ENCODE peak calls at places on chromosomes 1 and 21, in six cellular contexts. One of them, this sample, is unnamed.
A peak's percentile ranks its signal among the peaks of the same experiment; 100 is the strongest.

GRCh38 chr1:116556289-116557006 is 14.4 kb downstream of the CD58 start:
- DNase-seq in K562: peak; percentile 57
- DNase-seq in PC-9: peak; percentile 71
- DNase-seq in B cell: no peak
- DNase-seq in keratinocyte: peak; percentile 81
- DNase-seq in OCI-LY7: no peak
- DNase-seq in this sample: no peak

GRCh38 chr1:61797045-61797755 is 54.9 kb downstream of the PATJ start:
- DNase-seq in OCI-LY7: no peak
- DNase-seq in keratinocyte: no peak
- DNase-seq in B cell: no peak
- DNase-seq in K562: no peak
- DNase-seq in PC-9: no peak
- DNase-seq in this sample: no peak

GRCh38 chr1:28830814-28831213 is 18.8 kb downstream of the OPRD1 start:
- DNase-seq in keratinocyte: no peak
- DNase-seq in B cell: no peak
- DNase-seq in OCI-LY7: no peak
- DNase-seq in K562: no peak
- DNase-seq in PC-9: no peak
- DNase-seq in this sample: no peak

GRCh38 chr1:234844479-234845031 is 234.6 kb upstream of the IRF2BP2 start:
- DNase-seq in keratinocyte: no peak
- DNase-seq in B cell: no peak
- DNase-seq in OCI-LY7: peak; percentile 71
- DNase-seq in K562: no peak
- DNase-seq in PC-9: no peak
- DNase-seq in this sample: no peak

GRCh38 chr1:231515748-231516147 is 12.7 kb upstream of the TSNAX start:
- DNase-seq in PC-9: no peak
- DNase-seq in K562: no peak
- DNase-seq in B cell: peak; percentile 43
- DNase-seq in keratinocyte: no peak
- DNase-seq in OCI-LY7: peak; percentile 60
- DNase-seq in this sample: no peak

GRCh38 chr1:64809309-64809708 is 64.4 kb downstream of the RAVER2 start:
- DNase-seq in keratinocyte: no peak
- DNase-seq in OCI-LY7: no peak
- DNase-seq in K562: no peak
- DNase-seq in B cell: no peak
- DNase-seq in PC-9: no peak
- DNase-seq in this sample: no peak

GRCh38 chr1:212630159-212630900 is 21.8 kb downstream of the ATF3 start:
- DNase-seq in K562: peak; percentile 85
- DNase-seq in keratinocyte: no peak
- DNase-seq in B cell: peak; percentile 77
- DNase-seq in OCI-LY7: peak; percentile 69
- DNase-seq in PC-9: peak; percentile 33
- DNase-seq in this sample: peak; percentile 84

GRCh38 chr1:198679535-198680173 is 40.8 kb downstream of the PTPRC start:
- DNase-seq in B cell: no peak
- DNase-seq in PC-9: no peak
- DNase-seq in keratinocyte: no peak
- DNase-seq in K562: no peak
- DNase-seq in OCI-LY7: no peak
- DNase-seq in this sample: no peak

GRCh38 chr1:161899091-161899490 is 124.6 kb downstream of the OLFML2B start:
- DNase-seq in B cell: no peak
- DNase-seq in PC-9: no peak
- DNase-seq in keratinocyte: no peak
- DNase-seq in K562: no peak
- DNase-seq in OCI-LY7: no peak
- DNase-seq in this sample: no peak
- TF ChIP-seq CTCF in B cell: no peak
- TF ChIP-seq CTCF in PC-9: no peak
- TF ChIP-seq CTCF in keratinocyte: no peak
- TF ChIP-seq CTCF in K562: no peak
- TF ChIP-seq CTCF in OCI-LY7: no peak
- TF ChIP-seq CTCF in this sample: no peak

DNA sequence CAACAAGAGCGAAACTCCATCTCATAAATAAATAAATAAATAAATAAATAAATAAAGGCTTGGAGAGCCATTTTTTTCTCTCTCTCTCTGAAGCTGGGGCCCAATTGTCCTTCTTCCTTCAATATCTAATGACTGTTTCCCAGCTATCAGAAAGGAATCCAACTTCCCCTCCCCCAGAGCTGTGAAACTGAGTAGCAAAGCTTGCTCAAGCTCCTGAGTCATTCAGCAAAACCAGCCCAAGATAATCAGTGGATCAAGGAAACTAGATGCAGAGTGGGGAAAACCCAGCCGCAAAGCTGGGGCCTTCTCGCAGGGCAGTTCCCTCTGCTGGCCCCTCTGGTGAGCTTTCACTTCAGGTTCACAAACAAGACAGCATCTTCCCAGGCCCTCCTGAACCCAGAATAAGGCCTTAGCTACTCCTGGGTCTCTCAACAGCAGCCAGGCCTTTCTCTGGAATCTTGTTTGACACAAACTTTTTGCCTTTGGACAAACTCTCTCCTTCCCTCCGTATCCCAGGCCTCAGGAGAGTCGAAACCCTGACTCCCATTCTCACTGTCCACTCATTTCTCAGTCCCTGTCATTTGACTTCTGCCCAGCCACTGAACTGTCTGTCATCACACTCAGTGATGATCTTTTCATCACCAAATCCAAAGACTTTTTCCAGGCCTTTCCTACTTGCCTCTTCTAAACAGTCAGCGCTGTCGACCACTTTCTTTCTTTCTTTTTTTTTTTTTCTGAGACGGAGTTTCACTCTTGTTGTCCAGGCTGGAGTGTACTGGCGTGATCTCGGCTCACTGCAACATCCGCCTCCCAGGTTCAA is 18.0 kb upstream of the PTP4A2 start:
- DNase-seq in K562: peak; percentile 81
- DNase-seq in OCI-LY7: no peak
- DNase-seq in PC-9: peak; percentile 88
- DNase-seq in keratinocyte: peak; percentile 80
- DNase-seq in B cell: peak; percentile 77
- DNase-seq in this sample: peak; percentile 81
- TF ChIP-seq CTCF in K562: peak; percentile 69
- TF ChIP-seq CTCF in OCI-LY7: no peak
- TF ChIP-seq CTCF in PC-9: peak; percentile 62
- TF ChIP-seq CTCF in keratinocyte: peak; percentile 48
- TF ChIP-seq CTCF in B cell: peak; percentile 33
- TF ChIP-seq CTCF in this sample: peak; percentile 24

GRCh38 chr21:43712268-43712942 is 6.5 kb upstream of the PDXK start:
- DNase-seq in K562: no peak
- DNase-seq in PC-9: peak; percentile 84
- DNase-seq in keratinocyte: no peak
- DNase-seq in B cell: no peak
- DNase-seq in OCI-LY7: no peak
- DNase-seq in this sample: no peak
- TF ChIP-seq CTCF in K562: no peak
- TF ChIP-seq CTCF in PC-9: no peak
- TF ChIP-seq CTCF in keratinocyte: no peak
- TF ChIP-seq CTCF in B cell: no peak
- TF ChIP-seq CTCF in OCI-LY7: no peak
- TF ChIP-seq CTCF in this sample: no peak

GRCh38 chr1:182192215-182192614 is 130.7 kb upstream of the ZNF648 start:
- DNase-seq in PC-9: no peak
- DNase-seq in K562: no peak
- DNase-seq in B cell: no peak
- DNase-seq in keratinocyte: no peak
- DNase-seq in OCI-LY7: no peak
- DNase-seq in this sample: no peak

GRCh38 chr1:182189535-182190066 is 128.1 kb upstream of the ZNF648 start:
- DNase-seq in B cell: no peak
- DNase-seq in OCI-LY7: no peak
- DNase-seq in keratinocyte: no peak
- DNase-seq in K562: no peak
- DNase-seq in PC-9: no peak
- DNase-seq in this sample: no peak

GRCh38 chr1:182193908-182194550 is 132.5 kb upstream of the ZNF648 start:
- DNase-seq in B cell: no peak
- DNase-seq in keratinocyte: no peak
- DNase-seq in K562: no peak
- DNase-seq in OCI-LY7: no peak
- DNase-seq in PC-9: no peak
- DNase-seq in this sample: no peak

GRCh38 chr1:182195733-182196132 is 134.2 kb upstream of the ZNF648 start:
- DNase-seq in PC-9: no peak
- DNase-seq in B cell: no peak
- DNase-seq in OCI-LY7: no peak
- DNase-seq in K562: no peak
- DNase-seq in keratinocyte: no peak
- DNase-seq in this sample: no peak

DNA sequence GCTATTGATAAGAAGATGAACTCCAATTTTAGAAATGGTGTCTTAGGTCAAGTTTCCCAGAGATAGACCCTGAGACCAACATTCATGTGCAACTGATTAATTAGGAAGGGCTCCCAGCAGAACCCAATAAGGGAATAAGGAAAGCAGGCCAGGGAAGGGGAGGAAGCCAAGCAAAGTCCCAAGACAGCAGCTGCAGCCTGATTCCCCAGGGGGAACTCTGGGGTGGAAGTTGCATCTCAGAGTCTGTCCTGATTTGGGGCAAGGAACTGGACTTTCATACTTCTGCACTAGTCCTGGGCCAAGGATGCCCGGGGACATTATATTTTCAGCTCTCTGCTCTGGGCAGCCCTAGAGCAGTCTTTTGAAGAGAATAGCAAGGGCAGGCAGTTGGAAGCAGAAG is 130.2 kb upstream of the ZNF648 start:
- DNase-seq in PC-9: no peak
- DNase-seq in K562: no peak
- DNase-seq in B cell: no peak
- DNase-seq in OCI-LY7: no peak
- DNase-seq in keratinocyte: no peak
- DNase-seq in this sample: no peak
- TF ChIP-seq CTCF in PC-9: no peak
- TF ChIP-seq CTCF in K562: no peak
- TF ChIP-seq CTCF in B cell: no peak
- TF ChIP-seq CTCF in OCI-LY7: no peak
- TF ChIP-seq CTCF in keratinocyte: no peak
- TF ChIP-seq CTCF in this sample: no peak

DNA sequence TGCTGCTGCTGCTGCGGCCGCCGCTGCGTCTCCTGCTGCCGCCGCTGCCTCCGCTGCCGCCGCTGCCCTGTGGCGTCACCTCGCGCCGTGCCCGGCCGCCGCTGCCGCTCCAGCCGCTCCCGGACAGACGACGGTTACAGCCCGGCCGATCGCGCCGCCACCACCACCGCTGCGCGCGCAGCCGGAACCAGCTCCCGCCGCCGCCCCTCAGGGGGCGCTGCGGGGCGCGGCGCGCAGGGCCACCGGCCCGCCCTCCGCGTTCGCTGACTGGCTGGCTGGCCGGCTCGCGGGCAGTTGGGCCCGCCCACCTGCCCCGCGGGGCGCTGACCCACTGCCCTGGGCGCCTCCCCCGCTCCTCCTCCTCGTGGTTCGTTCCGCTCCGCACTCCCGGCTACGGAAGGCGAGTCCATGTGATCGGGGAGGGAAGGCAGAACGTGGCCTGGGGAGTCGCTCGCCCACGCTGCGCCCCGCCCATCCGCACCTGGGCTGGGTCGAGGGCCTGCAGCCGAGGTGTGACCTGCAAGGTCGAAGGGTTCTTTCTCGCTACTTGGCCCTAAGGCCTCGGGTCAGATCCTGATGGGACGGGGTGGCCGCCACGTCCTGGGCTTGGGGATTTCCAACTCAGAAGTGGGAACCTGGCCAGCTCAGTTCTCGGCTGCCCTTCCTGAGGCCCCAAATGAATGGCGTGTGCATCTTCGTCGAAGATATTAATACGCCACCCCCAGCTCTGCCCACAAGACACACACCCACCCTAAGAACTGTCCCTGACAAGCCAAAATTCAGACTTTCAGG is at the start of gene PTP4A2:
- DNase-seq in B cell: peak; percentile 98
- DNase-seq in K562: peak; percentile 97
- DNase-seq in PC-9: peak; percentile 97
- DNase-seq in keratinocyte: peak; percentile 60
- DNase-seq in OCI-LY7: peak; percentile 94
- DNase-seq in this sample: peak; percentile 96
- TF ChIP-seq CTCF in B cell: peak; percentile 63
- TF ChIP-seq CTCF in K562: peak; percentile 82
- TF ChIP-seq CTCF in PC-9: no peak
- TF ChIP-seq CTCF in keratinocyte: no peak
- TF ChIP-seq CTCF in OCI-LY7: peak; percentile 40
- TF ChIP-seq CTCF in this sample: peak; percentile 80